ENCODE peak calls at places on chromosomes 3 and 15, in ten cellular contexts. M is HCT116; G is heart left ventricle; T is K562; N is tibial nerve; Y is OCI-LY7; L is endodermal cell; B is lung; Q is ovary; V is naive thymus-derived CD4-positive, alpha-beta T cell. F is an unnamed sample. For H3K4me1 and H3K36me3, the result is how much of the 10 kb centered on the place peaks cover.

GRCh38 chr15:88257311-88257901 is 867 bp upstream of the NTRK3 start:
- DNase-seq in Q (no peak), N (no peak), M (no peak), Y (peak), B (no peak), V (no peak), T (no peak), G (no peak), L (peak), F (no peak)

GRCh38 chr15:48647963-48648362 is 2.5 kb upstream of the FBN1 start:
- DNase-seq in Q (peak), G (no peak), L (peak), B (no peak), T (no peak), V (no peak), M (no peak), N (no peak), Y (no peak), F (no peak)

GRCh38 chr3:81645248-81645647 is 116.2 kb downstream of the GBE1 start:
- DNase-seq in N (no peak), V (no peak), T (no peak), L (no peak), M (no peak), Q (no peak), Y (no peak), B (no peak), G (no peak), F (no peak)

GRCh38 chr3:90241481-90241880 is 1134.1 kb downstream of the EPHA3 start:
- DNase-seq in G (no peak), L (no peak), N (no peak), Y (no peak), V (no peak), M (no peak), T (no peak), B (no peak), Q (no peak), F (no peak)

GRCh38 chr15:42553549-42553948 is 4.9 kb downstream of the HAUS2 start:
- DNase-seq in Y (no peak), Q (no peak), N (no peak), L (no peak), V (no peak), G (no peak), T (no peak), M (no peak), B (no peak), F (no peak)

GRCh38 chr15:69723404-69724097 is 270.9 kb downstream of the RPLP1 start:
- DNase-seq in G (peak), Y (peak), B (no peak), M (no peak), Q (no peak), N (no peak), T (no peak), L (peak), V (no peak), F (no peak)

GRCh38 chr15:73295630-73296286 is 73.0 kb downstream of the HCN4 start:
- DNase-seq in T (no peak), Y (no peak), N (no peak), M (no peak), Q (no peak), L (no peak), G (no peak), B (no peak), V (no peak), F (no peak)

GRCh38 chr15:35514759-35515158 is 31.2 kb downstream of the DPH6 start:
- DNase-seq in B (no peak), M (no peak), G (no peak), T (no peak), Q (no peak), L (no peak), N (no peak), V (no peak), Y (no peak), F (no peak)

GRCh38 chr3:125194849-125195601 is 17.5 kb downstream of the SLC12A8 start:
- DNase-seq in Q (no peak), B (no peak), Y (no peak), L (peak), V (no peak), G (no peak), N (no peak), T (no peak), M (no peak), F (peak)

GRCh38 chr15:57134877-57135276 is 216.4 kb downstream of the TCF12 start:
- DNase-seq in Q (no peak), G (no peak), Y (no peak), B (no peak), L (no peak), V (no peak), M (no peak), T (no peak), N (no peak), F (peak)

GRCh38 chr3:42473083-42473932 is 29.1 kb upstream of the VIPR1 start:
- DNase-seq in Y (no peak), T (no peak), Q (no peak), G (no peak), L (no peak), B (peak), N (no peak), V (no peak), M (no peak), F (peak)

GRCh38 chr15:31400222-31400927 is 73.7 kb downstream of the KLF13 start:
- DNase-seq in Q (no peak), L (no peak), G (no peak), V (no peak), M (no peak), B (no peak), T (no peak), Y (no peak), N (no peak), F (no peak)

GRCh38 chr3:108818404-108818803 is 4.2 kb upstream of the TRAT1 start:
- DNase-seq in M (peak), N (no peak), V (no peak), Q (no peak), Y (peak), B (no peak), G (no peak), L (peak), T (no peak), F (peak)

GRCh38 chr3:157786216-157786615 is 283.0 kb upstream of the VEPH1 start:
- DNase-seq in V (no peak), N (no peak), T (no peak), M (no peak), L (no peak), Q (no peak), Y (no peak), B (no peak), G (no peak), F (no peak)

GRCh38 chr3:46943237-46944187 is 33.0 kb downstream of the CCDC12 start:
- DNase-seq in N (no peak), M (peak), B (peak), Y (no peak), G (peak), T (no peak), Q (no peak), L (no peak), V (no peak), F (peak)
- H3K4me1 ChIP-seq in N (under half), M (under half), B (half or more), Y (under half), G (half or more), T (under half), Q (under half), L (under half), V (under half), F (under half)

GRCh38 chr3:64551697-64552096 is 136.1 kb downstream of the ADAMTS9 start:
- DNase-seq in T (no peak), G (no peak), V (no peak), B (no peak), N (no peak), Y (no peak), Q (no peak), L (no peak), M (no peak), F (no peak)
- H3K36me3 ChIP-seq in T (under half), G (half or more), V (under half), B (under half), N (under half), Y (under half), Q (under half), L (under half), M (under half), F (under half)

DNA sequence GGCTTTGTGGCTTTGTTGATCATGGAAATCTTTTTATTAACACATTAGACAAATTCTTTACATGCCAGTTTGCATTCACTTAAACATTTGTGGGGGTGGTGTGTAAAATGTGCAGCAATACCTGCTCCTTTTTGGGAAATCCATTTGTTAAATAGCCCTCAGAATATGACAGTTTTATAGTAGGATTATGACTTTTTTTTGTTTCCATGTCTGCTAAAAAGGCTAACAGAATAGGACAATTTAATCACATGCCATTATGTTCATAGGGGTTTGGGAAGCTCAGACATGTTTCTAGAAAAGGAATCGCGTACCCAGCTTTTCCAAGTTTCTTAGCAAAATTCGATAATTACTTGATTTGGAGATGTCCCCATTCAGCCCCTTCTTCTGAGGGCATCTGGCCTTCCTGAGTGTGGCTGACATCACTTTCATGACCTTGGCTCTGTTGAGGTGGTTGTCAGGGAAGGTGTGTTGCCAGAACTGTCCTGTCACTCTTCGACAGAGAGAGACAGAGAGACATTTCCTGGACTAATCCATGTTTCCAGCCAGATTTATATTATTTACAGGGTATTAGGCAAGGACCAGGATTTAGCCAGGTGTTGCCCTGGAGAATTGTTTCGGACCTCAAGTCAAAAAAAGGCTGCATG is 126.4 kb downstream of the PTPRG start:
- DNase-seq in Y (no peak), T (no peak), N (no peak), Q (no peak), G (peak), L (no peak), V (no peak), M (no peak), B (no peak), F (no peak)
- H3K4me1 ChIP-seq in Y (under half), T (under half), N (under half), Q (under half), G (under half), L (under half), V (under half), M (under half), B (under half), F (under half)

GRCh38 chr15:60351066-60351465 is 46.7 kb downstream of the ANXA2 start:
- DNase-seq in N (no peak), V (no peak), M (no peak), B (no peak), Q (no peak), G (no peak), L (no peak), Y (no peak), T (no peak), F (peak)
- H3K36me3 ChIP-seq in N (under half), V (under half), M (half or more), B (half or more), Q (under half), G (half or more), L (half or more), Y (under half), T (half or more), F (half or more)